ENCODE peak calls at places on chromosomes 3 and 15, in six cellular contexts. H is stimulated activated CD4-positive, alpha-beta T cell treated with anti-CD3 and anti-CD28 coated beads, Interleukin-2, amount 100 ng/mL, for 24 hours; I is choroid plexus epithelial cell; G is T47D; Y is epithelial cell of prostate; Q is effector memory CD8-positive, alpha-beta T cell. K is an unnamed sample.

GRCh38 chr3:53192608-53193007 is 31.6 kb downstream of the PRKCD start:
- DNase-seq in H (no peak), I (no peak), G (peak), Y (no peak), Q (no peak), K (no peak)

GRCh38 chr15:36409819-36410218 is 169.6 kb upstream of the CDIN1 start:
- DNase-seq in H (no peak), I (no peak), G (no peak), Y (no peak), Q (no peak), K (no peak)

GRCh38 chr3:58994746-58995330 is 55.0 kb downstream of the CFAP20DC start:
- DNase-seq in H (peak), I (peak), G (peak), Y (peak), Q (no peak), K (peak)

GRCh38 chr3:25442486-25442885 is 14.4 kb downstream of the RARB start:
- DNase-seq in H (no peak), I (no peak), G (peak), Y (no peak), Q (no peak), K (no peak)

GRCh38 chr15:59885832-59886231 is 118.3 kb upstream of the FOXB1 start:
- DNase-seq in H (no peak), I (no peak), G (peak), Y (peak), Q (no peak), K (peak)

GRCh38 chr3:11607816-11608215 is 35.9 kb downstream of the VGLL4 start:
- DNase-seq in H (no peak), I (peak), G (no peak), Y (no peak), Q (no peak), K (no peak)

GRCh38 chr15:67700023-67700422 is 125.3 kb upstream of the SKOR1 start:
- DNase-seq in H (no peak), I (no peak), G (no peak), Y (no peak), Q (no peak), K (no peak)

GRCh38 chr3:160808838-160809237 is 52.8 kb downstream of the PPM1L start:
- DNase-seq in H (no peak), I (no peak), G (no peak), Y (no peak), Q (no peak), K (no peak)

GRCh38 chr3:62154457-62155148 is 218.7 kb downstream of the FEZF2 start:
- DNase-seq in H (no peak), I (no peak), G (no peak), Y (no peak), Q (no peak), K (no peak)

GRCh38 chr3:41224120-41224806 is 25.0 kb downstream of the CTNNB1 start:
- DNase-seq in H (no peak), I (peak), G (no peak), Y (no peak), Q (no peak), K (peak)

GRCh38 chr3:185813205-185813604 is 11.6 kb downstream of the IGF2BP2 start:
- DNase-seq in H (no peak), I (peak), G (no peak), Y (no peak), Q (no peak), K (no peak)